ENCODE peak calls at places on chromosomes 5 and 9, in four cellular contexts. One of them, this sample, is unnamed.

GRCh38 chr5:120446068-120446492 is 18.0 kb upstream of the PRR16 start:
- DNase-seq in choroid plexus epithelial cell: peak; percentile 91
- DNase-seq in AG04450: peak; percentile 79
- DNase-seq in lower leg skin: no peak
- DNase-seq in this sample: peak; percentile 97

GRCh38 chr5:65262590-65263189 is 219.0 kb downstream of the ADAMTS6 start:
- DNase-seq in choroid plexus epithelial cell: peak; percentile 94
- DNase-seq in AG04450: peak; percentile 64
- DNase-seq in lower leg skin: no peak
- DNase-seq in this sample: peak; percentile 88

GRCh38 chr9:137878146-137878941 is 762 bp downstream of the CACNA1B start:
- DNase-seq in choroid plexus epithelial cell: peak; percentile 25
- DNase-seq in AG04450: no peak
- DNase-seq in lower leg skin: no peak
- DNase-seq in this sample: peak; percentile 10

GRCh38 chr9:124004608-124005007 is 7.0 kb upstream of the LHX2 start:
- DNase-seq in choroid plexus epithelial cell: no peak
- DNase-seq in AG04450: no peak
- DNase-seq in lower leg skin: no peak
- DNase-seq in this sample: no peak

GRCh38 chr9:86046930-86047341 is 52.4 kb downstream of the GOLM1 start:
- DNase-seq in choroid plexus epithelial cell: no peak
- DNase-seq in AG04450: no peak
- DNase-seq in lower leg skin: no peak
- DNase-seq in this sample: no peak

GRCh38 chr9:133107245-133107722 is 13.8 kb downstream of the RALGDS start:
- DNase-seq in choroid plexus epithelial cell: no peak
- DNase-seq in AG04450: no peak
- DNase-seq in lower leg skin: no peak
- DNase-seq in this sample: no peak

GRCh38 chr9:21611896-21612295 is 129.8 kb upstream of the IFNE start:
- DNase-seq in choroid plexus epithelial cell: no peak
- DNase-seq in AG04450: no peak
- DNase-seq in lower leg skin: no peak
- DNase-seq in this sample: no peak

GRCh38 chr5:41445937-41446563 is 64.4 kb downstream of the PLCXD3 start:
- DNase-seq in choroid plexus epithelial cell: peak; percentile 14
- DNase-seq in AG04450: no peak
- DNase-seq in lower leg skin: peak; percentile 25
- DNase-seq in this sample: no peak

GRCh38 chr5:53779541-53779981 is 219.1 kb downstream of the NDUFS4 start:
- DNase-seq in choroid plexus epithelial cell: peak; percentile 69
- DNase-seq in AG04450: peak; percentile 21
- DNase-seq in lower leg skin: no peak
- DNase-seq in this sample: peak; percentile 12

GRCh38 chr5:56447232-56447631 is 214.1 kb upstream of the ANKRD55 start:
- DNase-seq in choroid plexus epithelial cell: peak; percentile 53
- DNase-seq in AG04450: no peak
- DNase-seq in lower leg skin: no peak
- DNase-seq in this sample: peak; percentile 89

GRCh38 chr9:81626511-81626910 is 62.8 kb downstream of the TLE1 start:
- DNase-seq in choroid plexus epithelial cell: peak; percentile 44
- DNase-seq in AG04450: no peak
- DNase-seq in lower leg skin: no peak
- DNase-seq in this sample: no peak

GRCh38 chr5:67196537-67197059 is at the start of gene CD180:
- DNase-seq in choroid plexus epithelial cell: no peak
- DNase-seq in AG04450: no peak
- DNase-seq in lower leg skin: no peak
- DNase-seq in this sample: no peak

GRCh38 chr5:91302958-91303357 is 80.2 kb downstream of the ARRDC3 start:
- DNase-seq in choroid plexus epithelial cell: no peak
- DNase-seq in AG04450: no peak
- DNase-seq in lower leg skin: no peak
- DNase-seq in this sample: no peak

GRCh38 chr9:14205463-14205862 is 108.5 kb downstream of the NFIB start:
- DNase-seq in choroid plexus epithelial cell: peak; percentile 92
- DNase-seq in AG04450: peak; percentile 36
- DNase-seq in lower leg skin: no peak
- DNase-seq in this sample: peak; percentile 51

GRCh38 chr5:94788527-94788926 is 170.1 kb downstream of the SLF1 start:
- DNase-seq in choroid plexus epithelial cell: no peak
- DNase-seq in AG04450: no peak
- DNase-seq in lower leg skin: no peak
- DNase-seq in this sample: no peak

GRCh38 chr5:94779684-94780083 is 161.2 kb downstream of the SLF1 start:
- DNase-seq in choroid plexus epithelial cell: no peak
- DNase-seq in AG04450: no peak
- DNase-seq in lower leg skin: no peak
- DNase-seq in this sample: no peak

GRCh38 chr5:94782376-94782775 is 163.9 kb downstream of the SLF1 start:
- DNase-seq in choroid plexus epithelial cell: no peak
- DNase-seq in AG04450: no peak
- DNase-seq in lower leg skin: no peak
- DNase-seq in this sample: no peak

GRCh38 chr5:94785111-94785510 is 166.6 kb downstream of the SLF1 start:
- DNase-seq in choroid plexus epithelial cell: peak; percentile 20
- DNase-seq in AG04450: no peak
- DNase-seq in lower leg skin: no peak
- DNase-seq in this sample: no peak
- TF ChIP-seq CTCF in choroid plexus epithelial cell: no peak
- TF ChIP-seq CTCF in AG04450: peak; percentile 17
- TF ChIP-seq CTCF in lower leg skin: no peak
- TF ChIP-seq CTCF in this sample: no peak

GRCh38 chr9:119284118-119284517 is 85.1 kb downstream of the BRINP1 start:
- DNase-seq in choroid plexus epithelial cell: peak; percentile 16
- DNase-seq in AG04450: no peak
- DNase-seq in lower leg skin: no peak
- DNase-seq in this sample: no peak
- TF ChIP-seq CTCF in choroid plexus epithelial cell: peak; percentile 17
- TF ChIP-seq CTCF in AG04450: no peak
- TF ChIP-seq CTCF in lower leg skin: no peak
- TF ChIP-seq CTCF in this sample: no peak

DNA sequence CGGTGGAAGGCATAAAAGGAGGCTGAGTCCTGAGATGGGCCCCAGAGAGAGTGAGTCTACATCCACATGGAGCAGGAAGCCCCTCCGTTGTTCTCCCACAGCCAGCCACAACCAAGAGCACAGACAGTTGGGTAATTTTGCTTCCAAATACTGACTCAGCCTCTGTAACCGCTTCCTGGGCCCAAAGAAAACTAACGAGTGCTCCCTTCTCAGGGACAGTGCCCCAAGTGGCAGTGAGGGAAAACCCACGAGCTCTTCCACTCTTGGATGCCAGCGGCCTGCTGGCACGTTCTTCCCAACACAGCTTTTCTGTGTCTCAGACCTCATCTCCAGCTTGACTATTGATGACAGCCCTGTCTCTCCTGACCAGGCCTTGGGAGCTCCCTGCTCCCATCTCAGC is 207.6 kb downstream of the FSTL4 start:
- DNase-seq in choroid plexus epithelial cell: no peak
- DNase-seq in AG04450: no peak
- DNase-seq in lower leg skin: no peak
- DNase-seq in this sample: no peak
- TF ChIP-seq CTCF in choroid plexus epithelial cell: peak; percentile 5
- TF ChIP-seq CTCF in AG04450: no peak
- TF ChIP-seq CTCF in lower leg skin: no peak
- TF ChIP-seq CTCF in this sample: peak; percentile 4

DNA sequence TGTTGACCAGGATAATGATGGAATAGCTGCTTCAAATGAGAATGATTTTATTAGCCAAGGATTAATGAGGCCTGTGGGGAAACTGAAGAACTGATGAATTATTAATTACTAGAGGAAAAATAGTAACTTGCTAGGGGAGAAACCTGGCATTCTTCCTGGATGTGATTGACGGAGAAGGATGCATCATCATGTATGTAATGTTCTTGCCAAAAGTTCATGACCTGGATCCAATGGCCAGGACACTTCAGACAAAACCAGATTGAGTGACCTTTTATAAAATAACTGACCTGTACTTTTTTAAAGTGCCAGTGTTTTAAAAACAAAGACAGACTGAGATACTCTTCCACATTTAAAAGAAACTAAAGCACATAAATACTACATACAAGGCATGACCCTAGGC is 23.7 kb downstream of the KIAA1191 start:
- DNase-seq in choroid plexus epithelial cell: peak; percentile 32
- DNase-seq in AG04450: no peak
- DNase-seq in lower leg skin: no peak
- DNase-seq in this sample: peak; percentile 24
- TF ChIP-seq CTCF in choroid plexus epithelial cell: no peak
- TF ChIP-seq CTCF in AG04450: no peak
- TF ChIP-seq CTCF in lower leg skin: no peak
- TF ChIP-seq CTCF in this sample: no peak

DNA sequence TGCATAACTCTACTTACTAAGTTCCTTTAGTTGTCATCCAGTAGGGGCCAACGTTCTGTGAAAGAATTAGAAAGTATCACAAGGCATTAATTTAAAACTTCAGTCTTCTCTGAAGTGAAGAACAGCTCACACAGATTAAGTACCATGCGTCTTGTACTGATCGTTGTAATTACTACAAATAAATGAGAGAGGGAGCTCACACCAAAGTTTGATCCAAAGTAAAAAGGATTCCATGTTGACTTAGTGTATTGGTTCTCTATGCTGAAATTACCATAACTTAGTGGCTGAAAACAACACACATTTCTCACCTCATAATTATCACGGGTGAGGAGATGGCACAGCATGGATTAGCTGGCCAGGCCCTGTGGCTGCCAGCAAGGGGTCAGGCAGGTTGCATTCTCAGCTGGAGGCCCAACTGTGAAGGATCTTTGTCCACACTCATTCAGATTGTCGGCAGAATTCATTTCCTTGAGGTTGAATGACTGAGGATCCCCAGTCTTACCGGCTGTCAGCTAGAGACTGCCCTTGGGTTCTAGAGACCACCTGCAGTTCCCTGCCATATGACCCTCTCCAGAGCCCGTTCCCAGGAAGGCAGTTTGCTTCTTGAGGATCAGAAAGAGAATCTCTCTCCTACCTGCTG is 169.1 kb downstream of the YTHDC2 start:
- DNase-seq in choroid plexus epithelial cell: peak; percentile 22
- DNase-seq in AG04450: no peak
- DNase-seq in lower leg skin: no peak
- DNase-seq in this sample: peak; percentile 4
- TF ChIP-seq CTCF in choroid plexus epithelial cell: peak; percentile 21
- TF ChIP-seq CTCF in AG04450: no peak
- TF ChIP-seq CTCF in lower leg skin: no peak
- TF ChIP-seq CTCF in this sample: peak; percentile 12

GRCh38 chr9:126637002-126637849 is 23.5 kb downstream of the LMX1B start:
- DNase-seq in choroid plexus epithelial cell: no peak
- DNase-seq in AG04450: no peak
- DNase-seq in lower leg skin: no peak
- DNase-seq in this sample: no peak

GRCh38 chr9:126635061-126635460 is 21.3 kb downstream of the LMX1B start:
- DNase-seq in choroid plexus epithelial cell: no peak
- DNase-seq in AG04450: no peak
- DNase-seq in lower leg skin: no peak
- DNase-seq in this sample: no peak

GRCh38 chr9:126638571-126639132 is 24.9 kb downstream of the LMX1B start:
- DNase-seq in choroid plexus epithelial cell: no peak
- DNase-seq in AG04450: no peak
- DNase-seq in lower leg skin: no peak
- DNase-seq in this sample: no peak

GRCh38 chr9:126633881-126634558 is 20.3 kb downstream of the LMX1B start:
- DNase-seq in choroid plexus epithelial cell: no peak
- DNase-seq in AG04450: no peak
- DNase-seq in lower leg skin: no peak
- DNase-seq in this sample: no peak

GRCh38 chr9:126635661-126636439 is 22.1 kb downstream of the LMX1B start:
- DNase-seq in choroid plexus epithelial cell: no peak
- DNase-seq in AG04450: no peak
- DNase-seq in lower leg skin: no peak
- DNase-seq in this sample: no peak
- TF ChIP-seq CTCF in choroid plexus epithelial cell: no peak
- TF ChIP-seq CTCF in AG04450: no peak
- TF ChIP-seq CTCF in lower leg skin: no peak
- TF ChIP-seq CTCF in this sample: no peak

DNA sequence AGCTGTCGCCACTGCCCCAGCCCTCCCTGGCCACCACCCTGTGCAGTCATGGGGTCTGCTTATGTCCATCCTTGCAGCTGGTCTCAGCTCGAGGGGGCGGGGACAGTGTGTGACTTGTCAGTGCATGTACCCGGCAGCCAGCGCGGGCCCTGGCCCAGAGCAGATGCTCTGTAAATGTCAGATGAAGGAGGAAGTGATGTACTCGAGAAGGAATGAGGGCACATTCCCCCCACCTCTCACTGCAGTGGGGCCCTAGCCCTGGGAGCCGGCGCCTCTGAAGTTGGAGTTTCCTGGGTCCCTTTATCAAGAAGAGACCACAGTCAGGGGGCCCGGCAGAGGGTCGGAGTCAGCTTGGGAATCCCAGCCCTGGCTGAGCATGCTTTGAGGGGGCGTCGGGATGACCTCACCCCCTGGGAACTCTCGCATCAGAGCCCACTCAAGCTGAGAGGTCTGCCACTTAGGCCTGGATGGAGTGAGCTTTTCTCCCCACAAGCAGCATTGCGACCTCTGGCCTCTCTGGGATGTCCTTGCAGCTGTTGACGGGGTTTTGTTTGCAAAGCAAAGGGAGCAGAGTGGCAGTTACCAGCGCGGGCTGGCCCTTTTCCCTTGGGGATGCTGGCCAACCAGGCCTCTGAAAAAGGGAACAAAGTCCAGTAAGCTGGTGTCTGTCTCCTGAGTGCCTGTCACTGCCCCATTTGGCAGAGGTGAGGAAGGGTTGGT is 19.0 kb downstream of the NEURL1B start:
- DNase-seq in choroid plexus epithelial cell: peak; percentile 77
- DNase-seq in AG04450: peak; percentile 72
- DNase-seq in lower leg skin: peak; percentile 63
- DNase-seq in this sample: peak; percentile 79
- TF ChIP-seq CTCF in choroid plexus epithelial cell: peak; percentile 1
- TF ChIP-seq CTCF in AG04450: no peak
- TF ChIP-seq CTCF in lower leg skin: no peak
- TF ChIP-seq CTCF in this sample: no peak

DNA sequence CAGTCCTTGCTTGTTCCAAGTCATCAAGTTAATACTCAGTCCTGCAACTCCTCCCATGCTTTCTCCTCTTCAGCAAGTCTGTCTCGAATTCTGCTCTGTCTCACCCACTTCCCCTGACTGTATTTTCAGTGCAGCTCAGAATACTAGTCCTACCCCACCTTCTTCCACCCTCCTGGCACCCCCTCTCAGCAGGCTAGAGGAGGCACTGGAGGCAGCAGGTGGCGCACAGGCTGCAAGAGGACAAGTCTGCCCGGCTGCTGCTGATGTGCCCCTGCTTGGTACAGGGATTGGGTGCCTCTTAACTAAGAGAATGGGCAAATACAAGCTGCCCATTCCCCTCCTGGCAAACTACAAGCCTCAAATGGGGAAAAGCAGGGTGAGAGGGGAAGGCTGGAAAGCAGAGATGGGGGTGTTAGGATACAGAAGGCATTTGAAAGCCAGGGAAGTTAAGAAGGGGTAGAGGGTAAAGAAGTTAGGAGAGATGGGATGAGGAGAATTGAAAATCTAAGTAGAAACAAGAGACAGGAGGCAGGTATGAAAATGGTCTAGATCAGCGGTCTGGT is 5.0 kb downstream of the TLN1 start:
- DNase-seq in choroid plexus epithelial cell: peak; percentile 62
- DNase-seq in AG04450: no peak
- DNase-seq in lower leg skin: no peak
- DNase-seq in this sample: peak; percentile 42
- TF ChIP-seq CTCF in choroid plexus epithelial cell: no peak
- TF ChIP-seq CTCF in AG04450: peak; percentile 21
- TF ChIP-seq CTCF in lower leg skin: no peak
- TF ChIP-seq CTCF in this sample: peak; percentile 29